ENCODE peak calls at places on chromosome 22, in five cellular contexts. A is K562, Y is neural progenitor cell, Q is GM23248, L is A549. Z is an unnamed sample.

GRCh38 chr22:18060646-18061620 is 16.9 kb upstream of the PEX26 start:
- DNase-seq in A (no peak), Y (no peak), Q (peak), L (peak), Z (peak)

GRCh38 chr22:36445158-36445668 is 36.2 kb downstream of the TXN2 start:
- DNase-seq in A (no peak), Y (no peak), Q (peak), L (no peak), Z (no peak)

GRCh38 chr22:22180738-22181514 is 63.7 kb upstream of the VPREB1 start:
- DNase-seq in A (no peak), Y (no peak), Q (no peak), L (no peak), Z (no peak)

GRCh38 chr22:37740455-37741311 is 43.8 kb downstream of the TRIOBP start:
- DNase-seq in A (no peak), Y (no peak), Q (no peak), L (no peak), Z (no peak)

GRCh38 chr22:46684706-46685105 is 53.3 kb downstream of the CERK start:
- DNase-seq in A (no peak), Y (no peak), Q (no peak), L (no peak), Z (no peak)

GRCh38 chr22:20430101-20430640 is 7.5 kb downstream of the SCARF2 start:
- DNase-seq in A (no peak), Y (no peak), Q (no peak), L (no peak), Z (no peak)

GRCh38 chr22:40346178-40347064 is at the start of gene ADSL:
- DNase-seq in A (peak), Y (peak), Q (peak), L (peak), Z (peak)

GRCh38 chr22:37126882-37127281 is 17.4 kb upstream of the TMPRSS6 start:
- DNase-seq in A (no peak), Y (peak), Q (no peak), L (peak), Z (no peak)

GRCh38 chr22:36301384-36301828 is 48.5 kb downstream of the APOL1 start:
- DNase-seq in A (peak), Y (peak), Q (peak), L (peak), Z (peak)

GRCh38 chr22:38454361-38455062 is 487 bp downstream of the KCNJ4 start:
- DNase-seq in A (peak), Y (peak), Q (peak), L (no peak), Z (no peak)

GRCh38 chr22:19960491-19961200 is 19.0 kb upstream of the TXNRD2 start:
- DNase-seq in A (no peak), Y (no peak), Q (no peak), L (no peak), Z (no peak)

GRCh38 chr22:36486619-36487384 is 5.4 kb upstream of the TXN2 start:
- DNase-seq in A (no peak), Y (peak), Q (peak), L (no peak), Z (peak)

GRCh38 chr22:37448521-37449150 is 21.4 kb upstream of the ELFN2 start:
- DNase-seq in A (no peak), Y (no peak), Q (no peak), L (no peak), Z (no peak)

GRCh38 chr22:45351956-45352355 is 42.2 kb downstream of the FAM118A start:
- DNase-seq in A (no peak), Y (no peak), Q (no peak), L (no peak), Z (no peak)

GRCh38 chr22:19679476-19680099 is 34.7 kb upstream of the SEPTIN5 start:
- DNase-seq in A (peak), Y (peak), Q (peak), L (peak), Z (no peak)

GRCh38 chr22:44116755-44117684 is 63.7 kb upstream of the PARVG start:
- DNase-seq in A (no peak), Y (no peak), Q (no peak), L (no peak), Z (no peak)

GRCh38 chr22:44823806-44824205 is 71.4 kb downstream of the ARHGAP8 start:
- DNase-seq in A (no peak), Y (no peak), Q (no peak), L (no peak), Z (no peak)

GRCh38 chr22:44916281-44917231 is 93.2 kb downstream of the PHF21B start:
- DNase-seq in A (no peak), Y (no peak), Q (no peak), L (no peak), Z (no peak)

GRCh38 chr22:49929553-49929979 is 11.1 kb downstream of the CRELD2 start:
- DNase-seq in A (peak), Y (peak), Q (peak), L (no peak), Z (peak)

DNA sequence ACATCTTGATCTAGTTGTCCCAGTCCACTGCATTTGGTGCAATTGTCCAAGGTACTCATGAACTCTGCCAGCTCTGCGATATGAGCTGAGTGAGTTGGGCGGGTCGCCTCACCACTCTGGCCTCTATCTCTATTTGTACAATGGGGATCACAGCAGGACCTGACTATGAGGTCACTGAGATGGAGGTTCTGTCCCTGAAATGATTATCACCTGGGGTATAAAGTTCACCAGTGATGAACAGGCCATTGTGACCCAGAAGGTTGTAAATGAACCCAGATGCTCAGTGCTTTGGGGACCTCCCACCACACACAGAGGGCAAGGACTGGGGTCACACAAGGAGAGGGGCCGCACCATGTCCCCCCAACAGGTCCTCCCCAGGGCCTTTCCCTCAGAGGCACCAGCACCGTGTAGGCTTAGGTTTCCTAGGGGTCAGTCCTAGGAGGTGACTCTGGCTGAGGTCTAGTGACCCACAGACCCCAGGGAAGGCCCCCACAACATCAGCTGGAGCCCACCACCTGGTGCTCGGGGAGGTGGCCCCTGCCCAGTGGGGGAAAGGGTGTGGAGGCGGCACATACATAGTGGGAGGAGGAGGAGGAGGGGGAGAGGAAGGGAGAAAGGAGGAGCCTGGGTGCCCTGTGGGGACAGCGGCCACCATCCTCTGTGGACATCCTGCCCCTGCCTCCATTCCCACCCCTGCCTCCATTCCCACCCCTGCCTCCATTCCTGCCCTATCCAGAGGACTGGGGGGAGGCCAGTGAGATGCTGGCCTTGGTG is 25.0 kb upstream of the IGLL1 start:
- DNase-seq in A (no peak), Y (no peak), Q (no peak), L (no peak), Z (peak)
- H3K4me2 ChIP-seq in A (no peak), Y (no peak), Q (no peak), L (no peak), Z (no peak)

GRCh38 chr22:48740731-48741405 is 1086.8 kb downstream of the BRD1 start:
- DNase-seq in A (no peak), Y (no peak), Q (no peak), L (no peak), Z (no peak)
- H3K4me2 ChIP-seq in A (no peak), Y (no peak), Q (no peak), L (no peak), Z (no peak)

DNA sequence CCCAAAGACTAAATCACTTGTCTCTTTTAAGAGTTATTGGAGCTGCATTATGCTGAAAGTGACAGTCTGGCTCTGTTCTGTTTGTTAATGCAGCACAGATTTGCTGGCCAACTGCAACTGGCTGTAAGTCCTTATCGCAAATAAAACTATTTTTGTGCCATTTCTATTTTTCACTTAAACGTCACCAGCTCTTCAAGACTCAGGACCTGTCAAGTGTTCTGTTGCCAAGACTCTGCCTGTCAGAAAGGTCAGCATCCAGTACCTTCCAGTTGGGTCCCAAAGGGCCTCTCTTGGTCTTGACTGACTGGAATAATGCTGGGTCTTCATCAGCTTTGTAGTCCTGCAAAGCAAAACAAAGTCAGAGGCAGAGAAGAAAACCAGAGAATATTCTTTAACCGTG is 45.6 kb downstream of the PITPNB start:
- DNase-seq in A (no peak), Y (no peak), Q (no peak), L (no peak), Z (no peak)
- H3K4me2 ChIP-seq in A (no peak), Y (no peak), Q (no peak), L (no peak), Z (no peak)

GRCh38 chr22:23752750-23753149 is 1.5 kb downstream of the VPREB3 start:
- DNase-seq in A (no peak), Y (no peak), Q (no peak), L (no peak), Z (no peak)
- H3K4me2 ChIP-seq in A (no peak), Y (no peak), Q (no peak), L (no peak), Z (no peak)

GRCh38 chr22:30921108-30921507 is 47.5 kb downstream of the MORC2 start:
- DNase-seq in A (no peak), Y (no peak), Q (peak), L (no peak), Z (no peak)

GRCh38 chr22:30920407-30920806 is 48.2 kb downstream of the MORC2 start:
- DNase-seq in A (peak), Y (peak), Q (peak), L (peak), Z (peak)

GRCh38 chr22:30922151-30922611 is 46.4 kb downstream of the MORC2 start:
- DNase-seq in A (no peak), Y (peak), Q (peak), L (no peak), Z (no peak)

GRCh38 chr22:30919973-30920372 is 48.6 kb downstream of the MORC2 start:
- DNase-seq in A (no peak), Y (no peak), Q (no peak), L (no peak), Z (no peak)

GRCh38 chr22:30918761-30919160 is 49.8 kb downstream of the MORC2 start:
- DNase-seq in A (no peak), Y (no peak), Q (no peak), L (no peak), Z (no peak)
- H3K4me2 ChIP-seq in A (no peak), Y (no peak), Q (no peak), L (no peak), Z (no peak)

DNA sequence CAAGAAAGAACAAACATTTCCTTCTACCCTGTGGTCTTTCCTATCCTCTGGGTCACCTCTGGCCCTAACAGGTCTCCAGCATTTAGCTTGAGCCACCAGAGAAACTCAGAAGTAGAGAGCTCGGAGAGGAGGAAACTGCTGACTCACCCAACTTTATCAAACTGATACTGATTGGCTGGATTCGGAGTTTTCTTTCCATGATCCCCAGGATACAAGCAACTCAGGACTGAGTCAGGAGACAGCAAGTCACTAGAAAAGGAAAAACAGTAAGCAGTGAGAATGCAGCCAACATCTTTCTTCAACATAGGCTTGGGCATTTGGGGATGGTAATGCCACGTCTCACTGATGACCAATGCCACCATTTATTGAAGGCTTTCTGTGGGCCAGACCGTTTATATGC is 32.7 kb downstream of the THOC5 start:
- DNase-seq in A (no peak), Y (no peak), Q (peak), L (no peak), Z (no peak)
- H3K4me2 ChIP-seq in A (no peak), Y (no peak), Q (no peak), L (no peak), Z (no peak)

DNA sequence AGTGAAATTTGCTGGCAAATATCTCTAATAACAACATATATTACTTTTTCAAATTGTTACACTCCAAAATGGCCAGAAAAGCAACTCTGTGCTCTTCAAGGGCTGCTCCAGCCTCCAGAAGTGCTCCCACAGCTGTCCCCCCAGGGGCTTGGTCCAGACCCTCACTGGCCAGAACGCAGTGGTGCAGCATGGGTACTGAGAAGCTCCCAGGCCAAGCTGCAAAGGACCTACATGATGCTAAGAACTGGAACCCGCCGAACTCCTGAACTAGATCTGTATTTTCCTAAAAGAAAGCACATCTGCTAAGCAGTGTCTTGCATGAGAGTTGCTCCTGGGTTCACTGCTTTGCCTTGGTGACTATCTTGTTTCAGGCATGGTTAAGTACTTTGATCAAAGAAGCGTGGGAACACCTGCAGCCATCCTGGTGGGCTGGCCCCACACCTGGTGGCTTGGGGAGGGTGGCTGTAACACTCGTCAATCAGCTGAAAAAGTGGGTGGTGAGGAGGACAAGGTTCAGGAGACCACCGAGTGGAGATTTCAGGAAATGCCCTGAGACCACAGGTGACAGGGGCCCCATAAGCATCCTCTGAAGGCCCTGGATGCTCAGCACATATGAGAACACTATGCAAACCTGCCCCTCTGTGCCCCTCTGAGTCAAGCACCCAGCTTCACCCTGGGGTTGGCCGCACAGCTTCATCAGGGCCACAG is 72.7 kb upstream of the PITPNB start:
- DNase-seq in A (no peak), Y (no peak), Q (no peak), L (no peak), Z (no peak)
- H3K4me2 ChIP-seq in A (no peak), Y (no peak), Q (no peak), L (no peak), Z (no peak)

Z was measured in hepatocyte.